ENCODE peak calls at places on chromosomes 5 and 9, in five cellular contexts. One of them, this sample, is unnamed.

GRCh38 chr5:56405116-56405515 is 172.0 kb upstream of the ANKRD55 start:
- DNase-seq in WERI-Rb-1: peak; percentile 79
- DNase-seq in SK-N-SH: no peak
- DNase-seq in H9: no peak
- DNase-seq in sigmoid colon: no peak
- DNase-seq in this sample: no peak

GRCh38 chr5:139149477-139150199 is 48.5 kb downstream of the SIL1 start:
- DNase-seq in WERI-Rb-1: no peak
- DNase-seq in SK-N-SH: no peak
- DNase-seq in H9: no peak
- DNase-seq in sigmoid colon: no peak
- DNase-seq in this sample: no peak

GRCh38 chr5:77015938-77016569 is 14.2 kb upstream of the AGGF1 start:
- DNase-seq in H9: peak; percentile 29
- DNase-seq in SK-N-SH: no peak
- DNase-seq in WERI-Rb-1: no peak
- DNase-seq in sigmoid colon: no peak
- DNase-seq in this sample: no peak

GRCh38 chr5:89128097-89128496 is 245.1 kb upstream of the MEF2C start:
- DNase-seq in WERI-Rb-1: peak; percentile 35
- DNase-seq in H9: no peak
- DNase-seq in SK-N-SH: no peak
- DNase-seq in sigmoid colon: no peak
- DNase-seq in this sample: no peak

GRCh38 chr9:130872912-130873503 is 23.6 kb downstream of the QRFP start:
- DNase-seq in SK-N-SH: no peak
- DNase-seq in WERI-Rb-1: no peak
- DNase-seq in sigmoid colon: peak; percentile 85
- DNase-seq in H9: no peak
- DNase-seq in this sample: peak; percentile 84

GRCh38 chr5:9924614-9925013 is 294.5 kb upstream of the TAS2R1 start:
- DNase-seq in sigmoid colon: no peak
- DNase-seq in WERI-Rb-1: no peak
- DNase-seq in H9: no peak
- DNase-seq in SK-N-SH: no peak
- DNase-seq in this sample: no peak

GRCh38 chr5:158660726-158661125 is 439.0 kb downstream of the EBF1 start:
- DNase-seq in H9: no peak
- DNase-seq in WERI-Rb-1: no peak
- DNase-seq in SK-N-SH: no peak
- DNase-seq in sigmoid colon: no peak
- DNase-seq in this sample: no peak

GRCh38 chr9:93122721-93123221 is 11.3 kb downstream of the NINJ1 start:
- DNase-seq in sigmoid colon: peak; percentile 67
- DNase-seq in WERI-Rb-1: no peak
- DNase-seq in SK-N-SH: no peak
- DNase-seq in H9: peak; percentile 23
- DNase-seq in this sample: peak; percentile 62

GRCh38 chr5:29213475-29213874 is 1980.0 kb upstream of the CDH6 start:
- DNase-seq in SK-N-SH: no peak
- DNase-seq in WERI-Rb-1: no peak
- DNase-seq in sigmoid colon: no peak
- DNase-seq in H9: no peak
- DNase-seq in this sample: no peak

GRCh38 chr9:18861599-18862546 is 171.1 kb downstream of the SAXO1 start:
- DNase-seq in sigmoid colon: peak; percentile 79
- DNase-seq in WERI-Rb-1: no peak
- DNase-seq in SK-N-SH: no peak
- DNase-seq in H9: peak; percentile 49
- DNase-seq in this sample: peak; percentile 78

GRCh38 chr5:59759600-59760357 is 133.7 kb downstream of the PDE4D start:
- DNase-seq in H9: no peak
- DNase-seq in WERI-Rb-1: no peak
- DNase-seq in sigmoid colon: no peak
- DNase-seq in SK-N-SH: no peak
- DNase-seq in this sample: no peak

GRCh38 chr9:17942498-17942897 is 363.6 kb downstream of the SH3GL2 start:
- DNase-seq in SK-N-SH: no peak
- DNase-seq in WERI-Rb-1: no peak
- DNase-seq in sigmoid colon: no peak
- DNase-seq in H9: no peak
- DNase-seq in this sample: no peak

GRCh38 chr5:150587830-150588494 is 52.5 kb upstream of the SYNPO start:
- DNase-seq in sigmoid colon: peak; percentile 54
- DNase-seq in SK-N-SH: no peak
- DNase-seq in WERI-Rb-1: no peak
- DNase-seq in H9: no peak
- DNase-seq in this sample: peak; percentile 64

GRCh38 chr5:150588495-150588890 is 52.0 kb upstream of the SYNPO start:
- DNase-seq in sigmoid colon: no peak
- DNase-seq in SK-N-SH: no peak
- DNase-seq in H9: no peak
- DNase-seq in WERI-Rb-1: no peak
- DNase-seq in this sample: no peak

GRCh38 chr5:150587016-150587415 is 53.4 kb upstream of the SYNPO start:
- DNase-seq in H9: no peak
- DNase-seq in WERI-Rb-1: no peak
- DNase-seq in SK-N-SH: no peak
- DNase-seq in sigmoid colon: no peak
- DNase-seq in this sample: no peak

GRCh38 chr5:150590979-150591411 is 49.5 kb upstream of the SYNPO start:
- DNase-seq in SK-N-SH: peak; percentile 69
- DNase-seq in sigmoid colon: peak; percentile 73
- DNase-seq in WERI-Rb-1: no peak
- DNase-seq in H9: no peak
- DNase-seq in this sample: peak; percentile 9

GRCh38 chr5:150589791-150590601 is 50.5 kb upstream of the SYNPO start:
- DNase-seq in SK-N-SH: peak; percentile 58
- DNase-seq in sigmoid colon: peak; percentile 92
- DNase-seq in H9: peak; percentile 73
- DNase-seq in WERI-Rb-1: peak; percentile 26
- DNase-seq in this sample: peak; percentile 11
- TF ChIP-seq CTCF in SK-N-SH: peak; percentile 54
- TF ChIP-seq CTCF in sigmoid colon: peak; percentile 50
- TF ChIP-seq CTCF in H9: peak; percentile 58
- TF ChIP-seq CTCF in WERI-Rb-1: peak; percentile 43
- TF ChIP-seq CTCF in this sample: peak; percentile 59

GRCh38 chr5:103260951-103261350 is 2.4 kb downstream of the MACIR start:
- DNase-seq in sigmoid colon: no peak
- DNase-seq in SK-N-SH: no peak
- DNase-seq in H9: no peak
- DNase-seq in WERI-Rb-1: no peak
- DNase-seq in this sample: no peak

GRCh38 chr5:103256178-103256577 is 2.4 kb upstream of the MACIR start:
- DNase-seq in sigmoid colon: no peak
- DNase-seq in SK-N-SH: no peak
- DNase-seq in WERI-Rb-1: no peak
- DNase-seq in H9: no peak
- DNase-seq in this sample: no peak

GRCh38 chr5:103258368-103258956 is at the start of gene MACIR:
- DNase-seq in WERI-Rb-1: peak; percentile 98
- DNase-seq in SK-N-SH: peak; percentile 90
- DNase-seq in H9: peak; percentile 99
- DNase-seq in sigmoid colon: peak; percentile 98
- DNase-seq in this sample: peak; percentile 98

GRCh38 chr5:103259705-103260355 is 1.3 kb downstream of the MACIR start:
- DNase-seq in SK-N-SH: no peak
- DNase-seq in WERI-Rb-1: no peak
- DNase-seq in H9: peak; percentile 53
- DNase-seq in sigmoid colon: peak; percentile 65
- DNase-seq in this sample: no peak

DNA sequence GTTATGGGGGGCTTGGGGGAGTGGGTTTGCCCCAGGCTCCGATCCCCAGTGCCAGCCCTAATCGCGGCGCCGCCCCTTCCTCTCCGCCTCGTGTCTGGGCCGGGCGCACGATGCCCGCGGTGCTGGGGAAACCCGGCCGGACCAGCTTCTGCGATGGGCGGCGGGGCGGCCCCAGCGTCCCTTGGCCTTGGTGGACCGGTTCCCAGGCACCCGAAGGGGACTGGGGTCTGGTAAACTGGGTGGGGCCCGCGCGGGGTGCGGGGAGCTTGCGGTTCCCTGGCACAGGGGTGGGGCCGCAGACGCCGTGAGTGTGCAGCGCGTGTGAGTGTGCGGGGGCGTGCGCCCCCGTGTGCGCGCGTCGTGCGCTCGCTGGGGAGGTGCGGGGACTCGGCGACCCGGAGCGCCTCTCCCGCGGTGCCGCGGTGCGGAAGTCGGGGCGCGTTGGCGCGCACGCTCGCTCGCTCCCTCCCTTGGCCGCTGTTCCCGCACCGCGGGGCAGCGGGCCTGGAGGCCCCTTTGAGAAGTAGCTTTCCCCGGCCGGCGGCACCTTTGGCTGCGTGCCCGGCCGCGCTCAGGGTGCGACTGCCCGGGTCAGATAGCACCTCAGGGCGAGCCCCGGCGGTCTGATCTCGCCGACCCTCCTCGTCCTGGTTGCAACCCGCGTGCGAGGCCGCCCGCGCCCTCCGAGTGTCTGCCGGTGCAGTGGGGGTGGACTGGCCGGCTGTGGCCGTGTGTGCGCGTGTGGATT is 568 bp downstream of the MACIR start:
- DNase-seq in WERI-Rb-1: peak; percentile 62
- DNase-seq in SK-N-SH: peak; percentile 80
- DNase-seq in sigmoid colon: peak; percentile 74
- DNase-seq in H9: no peak
- DNase-seq in this sample: no peak
- H3K27ac ChIP-seq in WERI-Rb-1: peak overlapping the region; percentile 76
- H3K27ac ChIP-seq in SK-N-SH: peak overlapping the region; percentile 80
- H3K27ac ChIP-seq in sigmoid colon: peak overlapping the region; percentile 85
- H3K27ac ChIP-seq in H9: no peak overlapping the region
- H3K27ac ChIP-seq in this sample: peak overlapping the region; percentile 73

GRCh38 chr9:12232836-12233235 is 460.3 kb upstream of the TYRP1 start:
- DNase-seq in WERI-Rb-1: no peak
- DNase-seq in sigmoid colon: no peak
- DNase-seq in H9: no peak
- DNase-seq in SK-N-SH: no peak
- DNase-seq in this sample: no peak

GRCh38 chr9:12231832-12232231 is 461.4 kb upstream of the TYRP1 start:
- DNase-seq in sigmoid colon: no peak
- DNase-seq in H9: no peak
- DNase-seq in SK-N-SH: no peak
- DNase-seq in WERI-Rb-1: no peak
- DNase-seq in this sample: no peak

GRCh38 chr9:12230708-12231107 is 462.5 kb upstream of the TYRP1 start:
- DNase-seq in SK-N-SH: no peak
- DNase-seq in WERI-Rb-1: no peak
- DNase-seq in sigmoid colon: no peak
- DNase-seq in H9: no peak
- DNase-seq in this sample: no peak
- TF ChIP-seq CTCF in SK-N-SH: no peak
- TF ChIP-seq CTCF in WERI-Rb-1: no peak
- TF ChIP-seq CTCF in sigmoid colon: no peak
- TF ChIP-seq CTCF in H9: no peak
- TF ChIP-seq CTCF in this sample: no peak

GRCh38 chr9:124264812-124265211 is 7.1 kb downstream of the NEK6 start:
- DNase-seq in sigmoid colon: no peak
- DNase-seq in WERI-Rb-1: no peak
- DNase-seq in H9: no peak
- DNase-seq in SK-N-SH: no peak
- DNase-seq in this sample: no peak
- H3K27ac ChIP-seq in sigmoid colon: peak overlapping the region; percentile 96
- H3K27ac ChIP-seq in WERI-Rb-1: no peak overlapping the region
- H3K27ac ChIP-seq in H9: no peak overlapping the region
- H3K27ac ChIP-seq in SK-N-SH: no peak overlapping the region
- H3K27ac ChIP-seq in this sample: no peak overlapping the region

GRCh38 chr5:80835128-80835527 is 125.0 kb upstream of the RASGRF2 start:
- DNase-seq in SK-N-SH: no peak
- DNase-seq in WERI-Rb-1: no peak
- DNase-seq in sigmoid colon: no peak
- DNase-seq in H9: no peak
- DNase-seq in this sample: no peak
- TF ChIP-seq CTCF in SK-N-SH: no peak
- TF ChIP-seq CTCF in WERI-Rb-1: no peak
- TF ChIP-seq CTCF in sigmoid colon: no peak
- TF ChIP-seq CTCF in H9: no peak
- TF ChIP-seq CTCF in this sample: no peak

GRCh38 chr9:99103054-99103453 is 1.9 kb upstream of the TGFBR1 start:
- DNase-seq in SK-N-SH: no peak
- DNase-seq in H9: no peak
- DNase-seq in WERI-Rb-1: no peak
- DNase-seq in sigmoid colon: no peak
- DNase-seq in this sample: no peak
- H3K27ac ChIP-seq in SK-N-SH: no peak overlapping the region
- H3K27ac ChIP-seq in H9: no peak overlapping the region
- H3K27ac ChIP-seq in WERI-Rb-1: no peak overlapping the region
- H3K27ac ChIP-seq in sigmoid colon: peak overlapping the region; percentile 92
- H3K27ac ChIP-seq in this sample: peak overlapping the region; percentile 92

GRCh38 chr9:126882746-126883145 is 22.3 kb downstream of the ZBTB34 start:
- DNase-seq in WERI-Rb-1: peak; percentile 75
- DNase-seq in H9: no peak
- DNase-seq in sigmoid colon: no peak
- DNase-seq in SK-N-SH: no peak
- DNase-seq in this sample: no peak

GRCh38 chr9:126883636-126884035 is 23.2 kb downstream of the ZBTB34 start:
- DNase-seq in WERI-Rb-1: peak; percentile 91
- DNase-seq in SK-N-SH: no peak
- DNase-seq in sigmoid colon: no peak
- DNase-seq in H9: no peak
- DNase-seq in this sample: no peak

GRCh38 chr9:126886897-126887296 is 26.5 kb downstream of the ZBTB34 start:
- DNase-seq in WERI-Rb-1: no peak
- DNase-seq in SK-N-SH: no peak
- DNase-seq in H9: no peak
- DNase-seq in sigmoid colon: no peak
- DNase-seq in this sample: no peak

GRCh38 chr9:126886194-126886830 is 25.9 kb downstream of the ZBTB34 start:
- DNase-seq in H9: peak; percentile 37
- DNase-seq in WERI-Rb-1: peak; percentile 61
- DNase-seq in sigmoid colon: no peak
- DNase-seq in SK-N-SH: no peak
- DNase-seq in this sample: no peak

GRCh38 chr9:126885089-126885753 is 24.8 kb downstream of the ZBTB34 start:
- DNase-seq in WERI-Rb-1: no peak
- DNase-seq in H9: no peak
- DNase-seq in SK-N-SH: no peak
- DNase-seq in sigmoid colon: no peak
- DNase-seq in this sample: no peak
- TF ChIP-seq CTCF in WERI-Rb-1: no peak
- TF ChIP-seq CTCF in H9: no peak
- TF ChIP-seq CTCF in SK-N-SH: no peak
- TF ChIP-seq CTCF in sigmoid colon: no peak
- TF ChIP-seq CTCF in this sample: no peak

GRCh38 chr9:8856686-8857329 is 1057.2 kb upstream of the DMAC1 start:
- DNase-seq in H9: no peak
- DNase-seq in WERI-Rb-1: no peak
- DNase-seq in sigmoid colon: no peak
- DNase-seq in SK-N-SH: peak; percentile 48
- DNase-seq in this sample: no peak
- H3K27ac ChIP-seq in H9: no peak overlapping the region
- H3K27ac ChIP-seq in WERI-Rb-1: peak overlapping the region; percentile 59
- H3K27ac ChIP-seq in sigmoid colon: no peak overlapping the region
- H3K27ac ChIP-seq in SK-N-SH: no peak overlapping the region
- H3K27ac ChIP-seq in this sample: peak overlapping the region; percentile 76

This sample was measured in ascending aorta.